ENCODE peak calls at places on chromosomes 16 and 17, in five cellular contexts. E is K562, J is A549, M is GM12878, D is HepG2. S is an unnamed sample.

GRCh38 chr16:50719401-50720337 is 22.2 kb upstream of the CYLD start:
- DNase-seq in E (no peak), J (no peak), M (no peak), D (peak; percentile 65), S (no peak)

GRCh38 chr17:28598389-28598788 is 436 bp downstream of the SPAG5 start:
- DNase-seq in E (no peak), J (no peak), M (no peak), D (no peak), S (no peak)

GRCh38 chr16:25707982-25708583 is 16.3 kb downstream of the HS3ST4 start:
- DNase-seq in E (peak; percentile 58), J (peak; percentile 52), M (no peak), D (peak; percentile 53), S (no peak)

GRCh38 chr16:23579371-23579770 is 16.7 kb downstream of the NDUFAB1 start:
- DNase-seq in E (no peak), J (no peak), M (no peak), D (no peak), S (no peak)

GRCh38 chr17:36001109-36001735 is at the start of gene CCL15:
- DNase-seq in E (no peak), J (no peak), M (no peak), D (peak; percentile 80), S (no peak)

GRCh38 chr17:7703584-7704574 is 1.1 kb upstream of the EFNB3 start:
- DNase-seq in E (peak; percentile 58), J (peak; percentile 77), M (no peak), D (peak; percentile 18), S (no peak)

GRCh38 chr17:80859004-80859941 is 132.4 kb upstream of the CHMP6 start:
- DNase-seq in E (no peak), J (peak; percentile 37), M (no peak), D (no peak), S (peak; percentile 97)

GRCh38 chr16:15748654-15749053 is 98.6 kb downstream of the NDE1 start:
- DNase-seq in E (no peak), J (no peak), M (no peak), D (no peak), S (no peak)

GRCh38 chr16:275041-275621 is 613 bp downstream of the RGS11 start:
- DNase-seq in E (no peak), J (no peak), M (no peak), D (no peak), S (no peak)

GRCh38 chr16:31458835-31459721 is at the start of gene ARMC5:
- DNase-seq in E (peak; percentile 98), J (peak; percentile 99), M (peak; percentile 90), D (peak; percentile 98), S (peak; percentile 99)

GRCh38 chr17:20852541-20853370 is 190.1 kb downstream of the USP22 start:
- DNase-seq in E (peak; percentile 49), J (peak; percentile 48), M (no peak), D (no peak), S (no peak)

GRCh38 chr16:72996291-72997062 is 51.5 kb downstream of the ZFHX3 start:
- DNase-seq in E (no peak), J (no peak), M (no peak), D (peak; percentile 66), S (no peak)

GRCh38 chr17:42118545-42118944 is 2.6 kb downstream of the KAT2A start:
- DNase-seq in E (peak; percentile 59), J (peak; percentile 61), M (no peak), D (peak; percentile 52), S (peak; percentile 25)

GRCh38 chr16:52597772-52598483 is 51.0 kb upstream of the TOX3 start:
- DNase-seq in E (no peak), J (no peak), M (no peak), D (peak; percentile 99), S (no peak)

GRCh38 chr16:67481561-67482259 is 753 bp upstream of the ATP6V0D1 start:
- DNase-seq in E (peak; percentile 74), J (no peak), M (no peak), D (peak; percentile 65), S (peak; percentile 43)

GRCh38 chr17:33113281-33114010 is 121.8 kb downstream of the SPACA3 start:
- DNase-seq in E (no peak), J (peak; percentile 32), M (no peak), D (no peak), S (peak; percentile 2)

GRCh38 chr17:41315814-41316430 is 412 bp upstream of the KRTAP17-1 start:
- DNase-seq in E (no peak), J (no peak), M (no peak), D (no peak), S (no peak)

GRCh38 chr17:69574257-69575197 is 160.0 kb downstream of the MAP2K6 start:
- DNase-seq in E (no peak), J (peak; percentile 67), M (no peak), D (no peak), S (peak; percentile 77)

GRCh38 chr17:46958192-46958591 is 20.9 kb downstream of the RPRML start:
- DNase-seq in E (no peak), J (no peak), M (no peak), D (no peak), S (no peak)

GRCh38 chr16:77289331-77289809 is 90.2 kb downstream of the SYCE1L start:
- DNase-seq in E (no peak), J (peak; percentile 88), M (no peak), D (no peak), S (peak; percentile 73)

GRCh38 chr17:8091033-8091687 is 3.6 kb upstream of the ALOX12B start:
- DNase-seq in E (no peak), J (no peak), M (peak; percentile 61), D (no peak), S (no peak)

GRCh38 chr17:65393514-65393913 is 167.9 kb downstream of the AXIN2 start:
- DNase-seq in E (no peak), J (no peak), M (no peak), D (no peak), S (no peak)

GRCh38 chr16:87924041-87924851 is 12.1 kb downstream of the CA5A start:
- DNase-seq in E (no peak), J (no peak), M (peak; percentile 16), D (no peak), S (no peak)

GRCh38 chr16:4788489-4788889 is 344 bp upstream of the SEPTIN12 start:
- DNase-seq in E (no peak), J (no peak), M (no peak), D (peak; percentile 64), S (no peak)

GRCh38 chr16:83356986-83357385 is 450.8 kb upstream of the HSBP1 start:
- DNase-seq in E (no peak), J (no peak), M (no peak), D (no peak), S (no peak)

GRCh38 chr16:72844225-72844920 is 203.6 kb downstream of the ZFHX3 start:
- DNase-seq in E (no peak), J (no peak), M (peak; percentile 11), D (no peak), S (no peak)

GRCh38 chr16:4800290-4801041 is 2.0 kb downstream of the ROGDI start:
- DNase-seq in E (peak; percentile 65), J (no peak), M (no peak), D (peak; percentile 56), S (no peak)

GRCh38 chr17:72574675-72575510 is 454.1 kb downstream of the SOX9 start:
- DNase-seq in E (no peak), J (no peak), M (no peak), D (no peak), S (no peak)

GRCh38 chr17:40457369-40457768 is 14.1 kb downstream of the IGFBP4 start:
- DNase-seq in E (no peak), J (peak; percentile 28), M (no peak), D (no peak), S (no peak)

GRCh38 chr17:76561799-76562268 is 22.0 kb downstream of the PRCD start:
- DNase-seq in E (no peak), J (no peak), M (no peak), D (no peak), S (no peak)

GRCh38 chr16:66428682-66429251 is 1.7 kb downstream of the BEAN1 start:
- DNase-seq in E (no peak), J (no peak), M (no peak), D (no peak), S (no peak)

GRCh38 chr16:77564791-77565390 is 130.1 kb upstream of the ADAMTS18 start:
- DNase-seq in E (no peak), J (peak; percentile 14), M (no peak), D (no peak), S (peak; percentile 8)

GRCh38 chr16:84331998-84332780 is 36.1 kb upstream of the ATP2C2 start:
- DNase-seq in E (no peak), J (no peak), M (no peak), D (no peak), S (no peak)

GRCh38 chr16:3408561-3409197 is 7.7 kb downstream of the ZNF174 start:
- DNase-seq in E (no peak), J (no peak), M (no peak), D (no peak), S (no peak)

DNA sequence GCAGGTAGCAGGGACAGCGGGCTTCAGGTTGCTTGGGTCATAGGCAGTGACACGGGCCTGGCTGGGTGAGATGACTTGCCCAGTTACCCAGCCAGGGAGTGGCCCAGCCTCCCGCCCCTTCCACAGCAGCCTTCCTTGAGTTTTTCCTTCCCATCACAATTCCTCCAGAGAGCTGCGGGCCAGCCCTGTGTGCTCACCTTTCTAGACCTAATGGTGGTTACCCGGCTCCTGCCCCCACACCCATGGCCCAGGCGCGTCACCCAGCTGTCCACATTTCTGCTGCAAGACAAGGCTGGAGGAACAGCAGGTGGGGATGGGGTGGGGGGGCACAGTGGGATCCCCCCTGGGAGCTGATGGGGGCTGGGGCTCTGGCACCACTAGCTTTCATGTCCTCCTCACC is 203.2 kb downstream of the NTN1 start:
- DNase-seq in E (no peak), J (no peak), M (no peak), D (no peak), S (no peak)
- TF ChIP-seq BHLHE40 in E (no peak), J (no peak), M (no peak), D (no peak), S (no peak)

DNA sequence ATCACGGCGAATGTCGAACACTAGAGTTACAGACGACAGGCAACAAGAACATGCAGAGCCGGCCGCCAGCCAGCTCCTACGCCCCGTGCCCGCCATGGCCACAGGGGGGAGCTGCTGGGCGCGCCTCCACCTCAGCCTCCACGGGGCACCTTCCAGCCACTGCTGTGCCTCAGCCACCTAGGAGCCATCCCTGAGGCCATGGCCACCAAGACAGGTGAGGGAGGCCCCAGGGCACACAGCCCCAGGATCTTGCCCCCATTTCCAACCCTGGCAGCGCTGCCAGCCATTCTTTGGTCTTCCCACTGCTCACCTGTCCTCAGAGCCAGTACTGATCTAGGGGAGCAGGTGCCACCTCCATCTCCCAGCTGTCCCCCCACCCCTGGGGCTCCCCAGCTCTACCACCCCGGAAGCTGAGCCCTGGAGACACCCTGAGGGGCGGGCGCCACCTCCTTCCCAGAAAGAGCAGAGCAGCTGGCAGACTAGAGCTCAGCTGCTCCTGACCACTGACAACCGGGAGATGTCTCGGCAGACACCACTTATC is 11.8 kb downstream of the GNPTG start:
- DNase-seq in E (peak; percentile 78), J (peak; percentile 67), M (no peak), D (peak; percentile 30), S (peak; percentile 12)
- TF ChIP-seq CTCF in E (peak; percentile 94), J (peak; percentile 83), M (peak; percentile 87), D (peak; percentile 93), S (peak; percentile 55)

GRCh38 chr17:1673041-1673790 is 11.5 kb downstream of the PRPF8 start:
- DNase-seq in E (no peak), J (no peak), M (no peak), D (no peak), S (no peak)
- TF ChIP-seq BHLHE40 in E (no peak), J (no peak), M (no peak), D (no peak), S (no peak)

GRCh38 chr16:48441863-48442279 is 56.7 kb upstream of the SIAH1 start:
- DNase-seq in E (no peak), J (peak; percentile 84), M (no peak), D (peak; percentile 94), S (no peak)
- TF ChIP-seq CTCF in E (no peak), J (no peak), M (no peak), D (no peak), S (no peak)

GRCh38 chr16:8740775-8741355 is 56.6 kb downstream of the TMEM186 start:
- DNase-seq in E (no peak), J (no peak), M (no peak), D (peak; percentile 100), S (no peak)
- TF ChIP-seq BHLHE40 in E (no peak), J (no peak), M (no peak), D (no peak), S (no peak)

S was measured in IMR-90.